ENCODE peak calls at places on chromosomes 6 and 20, in six cellular contexts. One of them, this sample, is unnamed. For H3K4me1 and H3K9me3, the result is how much of the 10 kb centered on the place peaks cover.

GRCh38 chr20:44092551-44093248 is 94.3 kb downstream of the JPH2 start:
- DNase-seq in upper lobe of left lung: no peak
- DNase-seq in HCT116: no peak
- DNase-seq in GM12878: no peak
- DNase-seq in sigmoid colon: peak
- DNase-seq in transverse colon: no peak
- DNase-seq in this sample: no peak

GRCh38 chr6:109793015-109793414 is 101.9 kb downstream of the FIG4 start:
- DNase-seq in transverse colon: no peak
- DNase-seq in sigmoid colon: no peak
- DNase-seq in upper lobe of left lung: no peak
- DNase-seq in HCT116: no peak
- DNase-seq in GM12878: no peak
- DNase-seq in this sample: no peak

GRCh38 chr20:22901164-22901563 is 133.9 kb upstream of the SSTR4 start:
- DNase-seq in GM12878: no peak
- DNase-seq in sigmoid colon: no peak
- DNase-seq in upper lobe of left lung: no peak
- DNase-seq in transverse colon: no peak
- DNase-seq in HCT116: no peak
- DNase-seq in this sample: no peak

GRCh38 chr20:50436052-50436656 is 74.0 kb upstream of the PTPN1 start:
- DNase-seq in GM12878: no peak
- DNase-seq in upper lobe of left lung: no peak
- DNase-seq in HCT116: no peak
- DNase-seq in transverse colon: no peak
- DNase-seq in sigmoid colon: no peak
- DNase-seq in this sample: no peak

GRCh38 chr6:169376458-169376857 is 122.8 kb upstream of the THBS2 start:
- DNase-seq in GM12878: no peak
- DNase-seq in sigmoid colon: no peak
- DNase-seq in transverse colon: no peak
- DNase-seq in HCT116: no peak
- DNase-seq in upper lobe of left lung: no peak
- DNase-seq in this sample: no peak

GRCh38 chr20:47008842-47009518 is 114.3 kb downstream of the EYA2 start:
- DNase-seq in HCT116: no peak
- DNase-seq in sigmoid colon: no peak
- DNase-seq in GM12878: no peak
- DNase-seq in upper lobe of left lung: no peak
- DNase-seq in transverse colon: no peak
- DNase-seq in this sample: no peak

GRCh38 chr6:52261229-52261628 is 16.9 kb upstream of the IL17F start:
- DNase-seq in upper lobe of left lung: no peak
- DNase-seq in HCT116: no peak
- DNase-seq in sigmoid colon: no peak
- DNase-seq in transverse colon: no peak
- DNase-seq in GM12878: no peak
- DNase-seq in this sample: no peak

GRCh38 chr20:51176846-51177245 is 153.9 kb upstream of the KCNG1 start:
- DNase-seq in transverse colon: no peak
- DNase-seq in HCT116: no peak
- DNase-seq in upper lobe of left lung: no peak
- DNase-seq in sigmoid colon: no peak
- DNase-seq in GM12878: no peak
- DNase-seq in this sample: no peak

GRCh38 chr6:123909989-123910388 is 106.3 kb downstream of the NKAIN2 start:
- DNase-seq in transverse colon: no peak
- DNase-seq in GM12878: no peak
- DNase-seq in upper lobe of left lung: no peak
- DNase-seq in sigmoid colon: no peak
- DNase-seq in HCT116: no peak
- DNase-seq in this sample: no peak

GRCh38 chr6:25168637-25169036 is 110.5 kb upstream of the CARMIL1 start:
- DNase-seq in GM12878: no peak
- DNase-seq in upper lobe of left lung: no peak
- DNase-seq in sigmoid colon: no peak
- DNase-seq in HCT116: no peak
- DNase-seq in transverse colon: no peak
- DNase-seq in this sample: no peak

GRCh38 chr20:47346172-47346571 is 10.3 kb downstream of the ZMYND8 start:
- DNase-seq in sigmoid colon: no peak
- DNase-seq in upper lobe of left lung: no peak
- DNase-seq in HCT116: no peak
- DNase-seq in GM12878: no peak
- DNase-seq in transverse colon: no peak
- DNase-seq in this sample: no peak

GRCh38 chr6:66558189-66558588 is 851.2 kb upstream of the EYS start:
- DNase-seq in sigmoid colon: no peak
- DNase-seq in HCT116: no peak
- DNase-seq in upper lobe of left lung: no peak
- DNase-seq in transverse colon: no peak
- DNase-seq in GM12878: no peak
- DNase-seq in this sample: no peak

GRCh38 chr6:23446394-23447001 is 679.5 kb upstream of the NRSN1 start:
- DNase-seq in upper lobe of left lung: no peak
- DNase-seq in HCT116: peak
- DNase-seq in transverse colon: no peak
- DNase-seq in sigmoid colon: no peak
- DNase-seq in GM12878: no peak
- DNase-seq in this sample: no peak

GRCh38 chr6:55632953-55633352 is 54.0 kb upstream of the HMGCLL1 start:
- DNase-seq in HCT116: no peak
- DNase-seq in GM12878: no peak
- DNase-seq in sigmoid colon: no peak
- DNase-seq in transverse colon: no peak
- DNase-seq in upper lobe of left lung: no peak
- DNase-seq in this sample: no peak

GRCh38 chr6:148761532-148761951 is 14.7 kb downstream of the UST start:
- DNase-seq in transverse colon: peak
- DNase-seq in sigmoid colon: no peak
- DNase-seq in upper lobe of left lung: peak
- DNase-seq in GM12878: no peak
- DNase-seq in HCT116: no peak
- DNase-seq in this sample: no peak
- H3K4me1 ChIP-seq in transverse colon: under half
- H3K4me1 ChIP-seq in sigmoid colon: under half
- H3K4me1 ChIP-seq in upper lobe of left lung: under half
- H3K4me1 ChIP-seq in GM12878: under half
- H3K4me1 ChIP-seq in HCT116: under half
- H3K4me1 ChIP-seq in this sample: under half

GRCh38 chr20:56204206-56204605 is 44.3 kb upstream of the MC3R start:
- DNase-seq in upper lobe of left lung: no peak
- DNase-seq in sigmoid colon: no peak
- DNase-seq in transverse colon: no peak
- DNase-seq in HCT116: no peak
- DNase-seq in GM12878: no peak
- DNase-seq in this sample: no peak

GRCh38 chr20:56207656-56208055 is 40.9 kb upstream of the MC3R start:
- DNase-seq in sigmoid colon: no peak
- DNase-seq in GM12878: no peak
- DNase-seq in transverse colon: no peak
- DNase-seq in upper lobe of left lung: no peak
- DNase-seq in HCT116: no peak
- DNase-seq in this sample: no peak

GRCh38 chr20:56205350-56205749 is 43.2 kb upstream of the MC3R start:
- DNase-seq in GM12878: no peak
- DNase-seq in HCT116: no peak
- DNase-seq in upper lobe of left lung: no peak
- DNase-seq in sigmoid colon: no peak
- DNase-seq in transverse colon: no peak
- DNase-seq in this sample: no peak

GRCh38 chr20:56211051-56211450 is 37.5 kb upstream of the MC3R start:
- DNase-seq in upper lobe of left lung: no peak
- DNase-seq in transverse colon: no peak
- DNase-seq in sigmoid colon: no peak
- DNase-seq in HCT116: no peak
- DNase-seq in GM12878: no peak
- DNase-seq in this sample: no peak

GRCh38 chr20:56208121-56208520 is 40.4 kb upstream of the MC3R start:
- DNase-seq in GM12878: no peak
- DNase-seq in sigmoid colon: no peak
- DNase-seq in transverse colon: no peak
- DNase-seq in upper lobe of left lung: no peak
- DNase-seq in HCT116: no peak
- DNase-seq in this sample: no peak
- H3K9me3 ChIP-seq in GM12878: under half
- H3K9me3 ChIP-seq in sigmoid colon: under half
- H3K9me3 ChIP-seq in transverse colon: under half
- H3K9me3 ChIP-seq in upper lobe of left lung: under half
- H3K9me3 ChIP-seq in HCT116: under half
- H3K9me3 ChIP-seq in this sample: under half

GRCh38 chr6:43219814-43220213 is 9.5 kb downstream of the DNPH1 start:
- DNase-seq in GM12878: no peak
- DNase-seq in transverse colon: no peak
- DNase-seq in upper lobe of left lung: no peak
- DNase-seq in sigmoid colon: no peak
- DNase-seq in HCT116: no peak
- DNase-seq in this sample: no peak
- TF ChIP-seq POLR2AphosphoS5 in GM12878: no peak
- TF ChIP-seq POLR2AphosphoS5 in transverse colon: no peak
- TF ChIP-seq POLR2AphosphoS5 in upper lobe of left lung: no peak
- TF ChIP-seq POLR2AphosphoS5 in sigmoid colon: no peak
- TF ChIP-seq POLR2AphosphoS5 in HCT116: no peak
- TF ChIP-seq POLR2AphosphoS5 in this sample: no peak

DNA sequence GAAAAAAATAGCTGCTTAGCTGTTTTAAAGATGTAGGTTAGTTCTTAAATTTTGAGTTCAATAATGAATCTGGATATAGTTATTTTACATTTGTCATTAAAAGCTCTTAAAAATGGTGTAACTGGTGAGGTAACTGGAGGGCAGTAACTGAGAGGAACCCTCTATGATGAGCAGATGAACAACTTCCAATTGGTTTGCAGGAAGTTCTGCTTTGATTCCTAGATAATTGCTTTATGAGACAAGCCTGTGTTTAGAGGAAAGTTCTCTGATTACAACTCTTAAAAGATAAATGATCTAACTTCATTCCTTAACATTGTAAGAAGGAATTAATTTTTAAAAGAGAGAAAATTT is 8.5 kb downstream of the MYLIP start:
- DNase-seq in HCT116: no peak
- DNase-seq in sigmoid colon: no peak
- DNase-seq in upper lobe of left lung: no peak
- DNase-seq in GM12878: no peak
- DNase-seq in transverse colon: no peak
- DNase-seq in this sample: no peak
- H3K4me1 ChIP-seq in HCT116: under half
- H3K4me1 ChIP-seq in sigmoid colon: half or more
- H3K4me1 ChIP-seq in upper lobe of left lung: half or more
- H3K4me1 ChIP-seq in GM12878: under half
- H3K4me1 ChIP-seq in transverse colon: half or more
- H3K4me1 ChIP-seq in this sample: half or more

GRCh38 chr6:137942736-137943135 is 75.7 kb downstream of the TNFAIP3 start:
- DNase-seq in upper lobe of left lung: no peak
- DNase-seq in HCT116: no peak
- DNase-seq in GM12878: no peak
- DNase-seq in transverse colon: no peak
- DNase-seq in sigmoid colon: no peak
- DNase-seq in this sample: no peak

GRCh38 chr6:137949686-137950390 is 82.8 kb downstream of the TNFAIP3 start:
- DNase-seq in sigmoid colon: no peak
- DNase-seq in HCT116: no peak
- DNase-seq in transverse colon: no peak
- DNase-seq in GM12878: no peak
- DNase-seq in upper lobe of left lung: no peak
- DNase-seq in this sample: no peak

GRCh38 chr6:137950581-137950980 is 83.5 kb downstream of the TNFAIP3 start:
- DNase-seq in sigmoid colon: no peak
- DNase-seq in upper lobe of left lung: no peak
- DNase-seq in HCT116: no peak
- DNase-seq in GM12878: no peak
- DNase-seq in transverse colon: no peak
- DNase-seq in this sample: no peak

DNA sequence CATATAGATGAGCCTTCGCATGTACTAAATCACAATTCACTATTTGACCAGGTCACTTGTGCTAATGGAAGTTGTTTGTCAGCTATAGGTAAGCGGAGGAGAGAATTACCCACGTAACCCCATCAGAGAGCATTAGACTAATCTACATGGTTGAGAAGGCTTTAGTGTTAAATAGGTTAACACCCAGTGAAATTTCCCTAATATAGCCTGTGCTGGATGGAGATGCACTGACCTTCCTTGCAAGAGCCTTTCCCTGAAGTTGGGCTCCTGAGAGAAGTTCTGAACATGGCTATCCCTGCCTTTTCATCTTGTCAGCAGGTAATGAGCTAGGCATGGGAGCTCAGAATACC is 78.1 kb downstream of the TNFAIP3 start:
- DNase-seq in sigmoid colon: no peak
- DNase-seq in upper lobe of left lung: no peak
- DNase-seq in HCT116: no peak
- DNase-seq in transverse colon: no peak
- DNase-seq in GM12878: no peak
- DNase-seq in this sample: no peak
- H3K9me3 ChIP-seq in sigmoid colon: under half
- H3K9me3 ChIP-seq in upper lobe of left lung: under half
- H3K9me3 ChIP-seq in HCT116: under half
- H3K9me3 ChIP-seq in transverse colon: under half
- H3K9me3 ChIP-seq in GM12878: under half
- H3K9me3 ChIP-seq in this sample: under half

GRCh38 chr6:43784049-43784855 is 14.2 kb downstream of the VEGFA start:
- DNase-seq in upper lobe of left lung: no peak
- DNase-seq in GM12878: no peak
- DNase-seq in transverse colon: no peak
- DNase-seq in HCT116: no peak
- DNase-seq in sigmoid colon: no peak
- DNase-seq in this sample: no peak
- TF ChIP-seq POLR2AphosphoS5 in upper lobe of left lung: no peak
- TF ChIP-seq POLR2AphosphoS5 in GM12878: no peak
- TF ChIP-seq POLR2AphosphoS5 in transverse colon: no peak
- TF ChIP-seq POLR2AphosphoS5 in HCT116: no peak
- TF ChIP-seq POLR2AphosphoS5 in sigmoid colon: no peak
- TF ChIP-seq POLR2AphosphoS5 in this sample: no peak